ENCODE peak calls at places on chromosomes 4 and X, in six cellular contexts. Q, H, K, S, L and O are unnamed samples.

GRCh38 chrX:10769696-10770619 is 149.6 kb upstream of the MID1 start:
- DNase-seq in S (no peak), L (no peak), H (no peak), K (peak; percentile 70), Q (no peak), O (peak; percentile 16)

GRCh38 chrX:18490816-18491215 is 65.4 kb downstream of the CDKL5 start:
- DNase-seq in L (no peak), Q (no peak), H (no peak), K (no peak), S (no peak), O (no peak)

GRCh38 chr4:138050601-138051000 is 191.5 kb downstream of the SLC7A11 start:
- DNase-seq in Q (no peak), L (no peak), K (no peak), H (no peak), S (no peak), O (no peak)

GRCh38 chrX:47562615-47563243 is 1.7 kb downstream of the ARAF start:
- DNase-seq in H (no peak), Q (no peak), S (no peak), L (peak; percentile 37), K (no peak), O (no peak)

GRCh38 chr4:7861440-7861881 is 78.2 kb downstream of the AFAP1 start:
- DNase-seq in K (peak; percentile 82), Q (no peak), H (no peak), L (no peak), S (no peak), O (peak; percentile 79)

GRCh38 chr4:86233090-86233489 is 126.8 kb downstream of the MAPK10 start:
- DNase-seq in H (no peak), Q (no peak), L (no peak), S (no peak), K (no peak), O (no peak)

GRCh38 chrX:17525762-17526555 is 151.0 kb downstream of the NHS start:
- DNase-seq in Q (no peak), S (no peak), L (no peak), K (peak; percentile 59), H (no peak), O (no peak)

GRCh38 chr4:55169352-55169959 is 44.1 kb upstream of the KDR start:
- DNase-seq in Q (no peak), L (no peak), H (no peak), K (peak; percentile 53), S (no peak), O (no peak)

GRCh38 chr4:140955528-140956094 is 177.7 kb downstream of the RNF150 start:
- DNase-seq in L (no peak), Q (no peak), S (no peak), K (peak; percentile 11), H (no peak), O (no peak)

GRCh38 chr4:121192500-121192899 is 28.4 kb upstream of the TNIP3 start:
- DNase-seq in H (peak; percentile 40), K (peak; percentile 71), Q (no peak), S (no peak), L (peak; percentile 25), O (peak; percentile 7)

GRCh38 chr4:128481752-128482480 is 194.3 kb upstream of the PGRMC2 start:
- DNase-seq in S (no peak), H (no peak), K (no peak), Q (no peak), L (no peak), O (no peak)

GRCh38 chr4:110005461-110006056 is 92.9 kb downstream of the EGF start:
- DNase-seq in L (peak; percentile 44), Q (no peak), K (peak; percentile 84), H (peak; percentile 52), S (no peak), O (peak; percentile 45)

GRCh38 chr4:4559596-4559995 is 17.7 kb upstream of the STX18 start:
- DNase-seq in K (no peak), S (no peak), Q (no peak), L (no peak), H (no peak), O (no peak)

GRCh38 chrX:150856101-150856500 is 42.4 kb downstream of the CD99L2 start:
- DNase-seq in H (no peak), L (no peak), S (no peak), K (no peak), Q (no peak), O (no peak)

GRCh38 chrX:29617276-29617675 is 598.1 kb upstream of the MAGEB2 start:
- DNase-seq in K (peak; percentile 47), S (no peak), H (no peak), L (no peak), Q (no peak), O (peak; percentile 31)

GRCh38 chr4:150569384-150569987 is 12.5 kb upstream of the MAB21L2 start:
- DNase-seq in S (no peak), L (no peak), K (peak; percentile 63), H (no peak), Q (no peak), O (peak; percentile 76)

GRCh38 chrX:102659790-102660757 is 8.8 kb downstream of the GPRASP1 start:
- DNase-seq in K (peak; percentile 77), H (peak; percentile 42), Q (peak; percentile 88), S (peak; percentile 74), L (peak; percentile 86), O (peak; percentile 62)

GRCh38 chr4:154082760-154083530 is 294.1 kb upstream of the SFRP2 start:
- DNase-seq in H (peak; percentile 42), K (no peak), L (no peak), Q (no peak), S (no peak), O (peak; percentile 8)

GRCh38 chr4:108106186-108106585 is 62.5 kb downstream of the LEF1 start:
- DNase-seq in H (no peak), L (no peak), S (no peak), K (no peak), Q (no peak), O (no peak)

GRCh38 chrX:66035667-66036066 is 4.2 kb downstream of the VSIG4 start:
- DNase-seq in H (no peak), L (no peak), S (no peak), K (no peak), Q (no peak), O (no peak)

GRCh38 chrX:153933751-153934472 is 925 bp downstream of the NAA10 start:
- DNase-seq in K (no peak), L (no peak), H (no peak), Q (no peak), S (no peak), O (peak; percentile 41)

GRCh38 chr4:59553739-59554126 is 1646.4 kb upstream of the ADGRL3 start:
- DNase-seq in K (peak; percentile 11), Q (no peak), S (no peak), L (no peak), H (no peak), O (no peak)

GRCh38 chr4:16732741-16733140 is 165.7 kb downstream of the LDB2 start:
- DNase-seq in K (no peak), Q (no peak), S (no peak), L (no peak), H (no peak), O (no peak)

GRCh38 chr4:165656829-165657467 is 216.1 kb upstream of the TLL1 start:
- DNase-seq in S (no peak), K (no peak), H (no peak), L (no peak), Q (no peak), O (no peak)

GRCh38 chr4:68062501-68062900 is 67.2 kb downstream of the TMPRSS11F start:
- DNase-seq in Q (no peak), S (no peak), H (no peak), L (no peak), K (no peak), O (no peak)

GRCh38 chr4:109077486-109077885 is 225.0 kb downstream of the COL25A1 start:
- DNase-seq in K (no peak), H (no peak), Q (no peak), S (no peak), L (no peak), O (no peak)

GRCh38 chr4:24229976-24230375 is 340.1 kb upstream of the PPARGC1A start:
- DNase-seq in L (no peak), S (no peak), K (peak; percentile 83), Q (no peak), H (no peak), O (peak; percentile 65)

GRCh38 chrX:100636321-100636991 is at the start of gene TSPAN6:
- DNase-seq in L (peak; percentile 74), H (peak; percentile 94), Q (peak; percentile 70), K (peak; percentile 89), S (peak; percentile 36), O (peak; percentile 80)

GRCh38 chr4:56612282-56612681 is 68.8 kb downstream of the HOPX start:
- DNase-seq in S (no peak), L (no peak), H (no peak), K (no peak), Q (no peak), O (no peak)

GRCh38 chr4:177512646-177513045 is 70.4 kb upstream of the AGA start:
- DNase-seq in S (no peak), H (no peak), K (no peak), L (no peak), Q (no peak), O (no peak)

GRCh38 chr4:155930330-155930729 is 23.3 kb downstream of the CTSO start:
- DNase-seq in S (no peak), H (no peak), Q (no peak), L (no peak), K (no peak), O (no peak)

GRCh38 chr4:47704693-47705325 is 133.1 kb downstream of the CORIN start:
- DNase-seq in K (peak; percentile 51), S (no peak), L (peak; percentile 24), Q (no peak), H (peak; percentile 28), O (peak; percentile 13)

GRCh38 chr4:13427599-13428325 is 56.4 kb downstream of the RAB28 start:
- DNase-seq in L (no peak), Q (no peak), K (peak; percentile 19), H (no peak), S (no peak), O (no peak)